ENCODE peak calls at places on chromosomes 7 and 10, in five cellular contexts. Q, W, J, I and G are unnamed samples.

GRCh38 chr7:107528461-107528860 is 35.3 kb downstream of the COG5 start:
- DNase-seq in W (no peak), I (peak; percentile 20), Q (no peak), J (no peak), G (no peak)

GRCh38 chr10:103619424-103620356 is 126.2 kb downstream of the NEURL1 start:
- DNase-seq in J (no peak), I (no peak), W (peak; percentile 23), Q (no peak), G (no peak)

GRCh38 chr10:125646311-125646710 is 36.7 kb downstream of the TEX36 start:
- DNase-seq in Q (no peak), I (no peak), J (no peak), W (no peak), G (no peak)

GRCh38 chr7:102973096-102973802 is 60.4 kb downstream of the LRRC17 start:
- DNase-seq in Q (no peak), J (no peak), I (no peak), W (peak; percentile 50), G (no peak)

GRCh38 chr7:21253740-21254687 is 173.9 kb upstream of the SP4 start:
- DNase-seq in J (no peak), W (peak; percentile 38), I (peak; percentile 48), Q (peak; percentile 81), G (peak; percentile 82)

GRCh38 chr10:124644771-124645170 is 99.4 kb downstream of the FAM53B start:
- DNase-seq in J (no peak), Q (no peak), W (no peak), I (no peak), G (peak; percentile 47)

GRCh38 chr7:149205690-149206381 is 10.5 kb downstream of the ZNF282 start:
- DNase-seq in J (no peak), Q (no peak), W (no peak), I (no peak), G (no peak)

GRCh38 chr7:101542527-101543241 is 86.4 kb downstream of the MYL10 start:
- DNase-seq in J (peak; percentile 2), W (peak; percentile 68), Q (peak; percentile 99), I (peak; percentile 53), G (peak; percentile 95)

GRCh38 chr10:12423896-12424295 is 74.5 kb downstream of the CAMK1D start:
- DNase-seq in W (no peak), I (no peak), Q (no peak), J (no peak), G (no peak)

GRCh38 chr7:152523916-152524315 is 88.1 kb upstream of the KMT2C start:
- DNase-seq in Q (no peak), I (no peak), J (no peak), W (no peak), G (no peak)

GRCh38 chr10:43648392-43649148 is at the start of gene ZNF32:
- DNase-seq in Q (peak; percentile 88), J (no peak), I (peak; percentile 67), W (peak; percentile 93), G (peak; percentile 84)

GRCh38 chr10:34908472-34908871 is 93.4 kb upstream of the PARD3 start:
- DNase-seq in I (no peak), Q (no peak), W (no peak), J (no peak), G (no peak)

GRCh38 chr10:43610636-43611035 is 4.4 kb downstream of the ZNF485 start:
- DNase-seq in I (no peak), Q (no peak), J (no peak), W (no peak), G (no peak)

GRCh38 chr10:119651514-119652327 is 541 bp downstream of the BAG3 start:
- DNase-seq in J (no peak), Q (peak; percentile 59), I (no peak), W (peak; percentile 27), G (no peak)

GRCh38 chr7:97016392-97017196 is 8.0 kb downstream of the DLX5 start:
- DNase-seq in I (peak; percentile 76), W (no peak), J (no peak), Q (peak; percentile 84), G (peak; percentile 80)

GRCh38 chr7:64733550-64734240 is 60.5 kb upstream of the ZNF138 start:
- DNase-seq in J (no peak), I (peak; percentile 13), Q (no peak), W (no peak), G (no peak)
- TF ChIP-seq MAX in J (no peak), I (no peak), Q (no peak), W (no peak), G (no peak)

DNA sequence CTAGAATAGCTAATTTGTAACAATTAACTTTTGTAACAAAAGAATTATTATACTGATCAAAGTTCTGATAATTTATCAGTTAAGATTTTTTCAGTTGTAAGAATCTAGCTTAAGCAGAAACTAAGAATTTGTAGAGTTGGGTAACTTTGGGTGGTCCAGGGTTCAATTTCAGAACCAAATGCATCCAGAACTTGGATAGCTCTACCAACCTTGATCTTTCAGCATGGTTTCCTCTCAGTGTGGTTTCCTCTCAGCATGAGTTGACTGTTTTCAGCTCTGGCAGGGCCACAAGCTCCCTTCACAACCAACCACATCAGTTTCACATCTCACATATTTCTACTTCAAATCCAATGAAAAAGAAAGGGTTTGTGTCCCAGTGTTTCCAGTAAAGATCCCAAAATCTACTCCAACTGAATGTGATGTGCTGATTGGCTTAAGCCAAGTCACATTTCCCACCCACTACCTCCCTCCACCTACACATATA is 3.3 kb upstream of the FAS start:
- DNase-seq in J (no peak), Q (no peak), W (no peak), I (no peak), G (no peak)
- TF ChIP-seq CREB1 in J (no peak), Q (no peak), W (no peak), I (no peak), G (no peak)

GRCh38 chr7:159004411-159004810 is 140.3 kb downstream of the VIPR2 start:
- DNase-seq in J (no peak), W (no peak), I (no peak), Q (no peak), G (no peak)
- TF ChIP-seq MAX in J (no peak), W (no peak), I (no peak), Q (no peak), G (no peak)

DNA sequence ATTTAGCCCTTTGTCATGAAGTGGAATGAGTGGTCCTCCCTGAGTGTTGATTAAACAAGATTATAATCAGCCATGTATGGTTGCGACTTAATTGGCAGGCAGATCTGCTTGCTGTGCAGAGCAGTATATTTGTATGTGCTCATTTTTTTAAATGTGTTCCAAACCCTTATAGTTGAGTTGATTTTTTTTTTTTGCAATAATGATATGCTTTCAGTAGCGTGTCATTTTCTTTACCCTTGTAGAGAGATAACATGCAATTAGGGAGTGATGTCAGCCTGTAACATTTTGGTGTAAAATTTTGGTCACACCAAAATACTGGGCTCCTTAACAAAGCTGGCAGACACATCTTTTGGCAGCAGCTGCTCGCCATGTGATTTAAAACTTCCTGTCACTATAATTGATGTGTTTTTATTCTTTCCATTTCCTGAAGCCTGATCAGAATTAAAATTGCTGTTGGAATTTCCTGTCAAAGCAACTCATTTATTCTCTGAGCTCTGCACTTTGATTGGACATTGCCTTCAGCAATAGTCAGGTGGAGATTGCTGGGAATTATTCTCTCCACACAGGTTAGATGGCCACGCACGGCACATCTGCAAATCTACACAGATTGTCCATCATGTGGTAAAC is 125.3 kb downstream of the DYNC1I1 start:
- DNase-seq in Q (no peak), W (no peak), J (no peak), I (no peak), G (no peak)
- TF ChIP-seq CREB1 in Q (no peak), W (no peak), J (no peak), I (no peak), G (no peak)

DNA sequence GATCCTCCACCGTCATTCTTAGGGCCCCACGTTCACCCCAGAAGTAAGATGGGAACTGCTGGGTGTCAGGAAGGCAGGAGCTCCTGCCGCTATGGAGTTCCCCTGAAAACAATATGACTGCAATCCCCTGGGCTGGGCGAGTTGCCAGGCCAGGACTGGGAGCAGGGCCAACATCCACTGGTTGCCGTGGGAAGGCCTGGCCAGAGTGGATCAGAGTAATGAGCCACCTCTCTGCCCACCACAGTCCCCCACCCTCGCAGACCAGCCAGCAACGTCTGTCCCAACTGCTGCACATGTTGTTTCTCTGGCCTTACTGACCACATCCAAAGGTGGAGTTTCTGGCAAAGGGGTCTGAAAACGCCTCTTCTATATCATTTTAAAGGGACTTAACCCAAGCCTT is 86.6 kb downstream of the STRA8 start:
- DNase-seq in I (no peak), W (no peak), J (no peak), Q (no peak), G (no peak)
- TF ChIP-seq MAX in I (no peak), W (no peak), J (no peak), Q (no peak), G (no peak)

DNA sequence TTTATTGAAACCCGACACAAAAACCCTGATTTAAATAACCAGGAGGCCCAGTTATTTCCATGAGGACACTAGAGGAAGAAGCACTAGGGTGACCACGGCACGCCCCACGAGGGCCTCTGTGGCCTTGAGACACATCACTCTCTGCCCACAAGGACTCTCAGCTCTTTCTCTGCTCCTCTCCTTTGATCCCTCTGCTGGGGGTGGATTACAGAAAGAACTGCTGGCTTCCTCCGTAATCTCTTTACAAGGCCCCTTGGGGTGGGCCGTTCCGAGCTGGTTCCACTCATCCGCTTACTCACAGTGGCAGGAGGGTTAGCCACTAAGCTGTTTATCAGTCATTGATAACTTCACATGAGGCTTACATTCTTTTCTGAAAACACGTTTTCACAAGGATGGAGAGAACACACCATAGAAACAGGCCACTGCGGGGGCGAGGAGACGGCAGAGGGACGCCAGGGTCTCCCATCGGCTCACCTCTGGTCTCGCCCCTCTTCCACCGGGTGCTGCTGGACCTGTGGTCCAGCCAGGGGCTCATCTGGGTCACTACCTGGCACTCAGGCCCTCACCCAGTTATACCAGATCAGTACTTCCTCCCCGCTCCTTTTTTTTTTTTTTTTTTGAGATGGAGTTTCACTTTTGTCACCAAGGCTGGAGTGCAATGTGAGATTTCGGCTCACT is 17.6 kb upstream of the PFKFB3 start:
- DNase-seq in Q (no peak), I (no peak), W (no peak), J (no peak), G (no peak)
- TF ChIP-seq CREB1 in Q (no peak), I (no peak), W (no peak), J (no peak), G (no peak)